ENCODE peak calls at places on chromosomes 1 and 21, in four cellular contexts. X is heart right ventricle, B is fibroblast of lung, C is suprapubic skin. M is an unnamed sample. For H3K4me1 and H3K27me3, the result is how much of the 10 kb centered on the place peaks cover.

GRCh38 chr1:114549137-114549536 is 32.3 kb downstream of the BCAS2 start:
- DNase-seq in X (no peak), B (peak), C (no peak), M (peak)

GRCh38 chr1:27891196-27891889 is 19.0 kb downstream of the THEMIS2 start:
- DNase-seq in X (peak), B (no peak), C (no peak), M (no peak)

GRCh38 chr1:44947060-44947773 is 39.2 kb downstream of the EIF2B3 start:
- DNase-seq in X (peak), B (peak), C (no peak), M (peak)

GRCh38 chr1:24393892-24394291 is 19.7 kb downstream of the STPG1 start:
- DNase-seq in X (no peak), B (peak), C (peak), M (no peak)

GRCh38 chr1:224505454-224506093 is 71.0 kb upstream of the WDR26 start:
- DNase-seq in X (no peak), B (no peak), C (no peak), M (no peak)

GRCh38 chr1:1411626-1412025 is 4.5 kb upstream of the MRPL20 start:
- DNase-seq in X (no peak), B (no peak), C (no peak), M (no peak)

GRCh38 chr1:212341090-212341489 is 55.9 kb downstream of the PPP2R5A start:
- DNase-seq in X (no peak), B (no peak), C (no peak), M (no peak)

GRCh38 chr21:33976082-33976979 is 60.7 kb upstream of the ATP5PO start:
- DNase-seq in X (peak), B (peak), C (no peak), M (peak)

GRCh38 chr1:90391116-90391515 is 326.0 kb downstream of the BARHL2 start:
- DNase-seq in X (no peak), B (peak), C (no peak), M (no peak)

GRCh38 chr1:207578796-207579435 is 66.0 kb upstream of the CR1L start:
- DNase-seq in X (no peak), B (no peak), C (no peak), M (no peak)

GRCh38 chr1:229753764-229754553 is 127.9 kb downstream of the URB2 start:
- DNase-seq in X (no peak), B (no peak), C (no peak), M (peak)

GRCh38 chr21:30600787-30601186 is at the start of gene KRTAP22-1:
- DNase-seq in X (no peak), B (no peak), C (no peak), M (no peak)

GRCh38 chr1:47591801-47592200 is 154.0 kb downstream of the FOXD2 start:
- DNase-seq in X (no peak), B (no peak), C (no peak), M (no peak)

GRCh38 chr1:41479000-41479807 is 5.3 kb downstream of the EDN2 start:
- DNase-seq in X (no peak), B (peak), C (no peak), M (no peak)

GRCh38 chr1:15557594-15557993 is 27.3 kb downstream of the AGMAT start:
- DNase-seq in X (no peak), B (no peak), C (no peak), M (no peak)

GRCh38 chr1:15956150-15956549 is 19.8 kb downstream of the ZBTB17 start:
- DNase-seq in X (no peak), B (peak), C (no peak), M (no peak)

GRCh38 chr1:206729050-206729449 is 41.5 kb upstream of the IL19 start:
- DNase-seq in X (no peak), B (no peak), C (no peak), M (no peak)

GRCh38 chr1:85230305-85230977 is 29.0 kb downstream of the C1orf52 start:
- DNase-seq in X (no peak), B (no peak), C (no peak), M (no peak)

GRCh38 chr1:17121881-17122280 is 2.6 kb upstream of the PADI2 start:
- DNase-seq in X (no peak), B (peak), C (no peak), M (peak)
- H3K4me1 ChIP-seq in X (under half), B (under half), C (under half), M (under half)

GRCh38 chr1:29944253-29944652 is 707.9 kb downstream of the PTPRU start:
- DNase-seq in X (no peak), B (no peak), C (no peak), M (no peak)
- H3K27me3 ChIP-seq in X (under half), B (under half), C (half or more), M (under half)

GRCh38 chr21:36813071-36813470 is 114.2 kb downstream of the SIM2 start:
- DNase-seq in X (no peak), B (no peak), C (no peak), M (peak)

GRCh38 chr21:36815284-36815683 is 116.4 kb downstream of the SIM2 start:
- DNase-seq in X (no peak), B (no peak), C (no peak), M (no peak)

GRCh38 chr21:36807421-36808004 is 108.6 kb downstream of the SIM2 start:
- DNase-seq in X (no peak), B (no peak), C (no peak), M (no peak)

GRCh38 chr21:36810443-36810842 is 111.5 kb downstream of the SIM2 start:
- DNase-seq in X (no peak), B (no peak), C (no peak), M (no peak)

DNA sequence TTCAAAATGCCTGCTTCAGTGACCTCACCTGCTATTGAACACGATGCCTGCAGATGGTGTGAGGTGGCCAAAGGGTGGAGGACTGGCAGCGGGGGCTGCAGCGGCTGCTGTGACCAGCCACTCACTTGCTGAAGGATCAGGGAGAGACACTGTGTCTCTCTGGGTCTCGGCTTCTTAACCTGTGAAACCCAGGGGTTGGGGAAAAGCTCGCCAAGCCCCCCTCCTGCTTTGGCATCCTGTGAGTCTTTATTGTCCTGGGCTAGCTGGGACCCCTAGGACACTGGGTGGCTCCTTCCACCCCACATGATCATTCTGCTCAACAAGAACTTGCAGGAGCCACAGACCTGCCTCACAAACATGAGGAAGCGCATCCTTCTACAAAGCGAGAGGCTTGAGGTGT is 112.8 kb downstream of the SIM2 start:
- DNase-seq in X (no peak), B (no peak), C (no peak), M (no peak)
- H3K4me1 ChIP-seq in X (under half), B (under half), C (under half), M (under half)

GRCh38 chr1:200899954-200900867 is 5.5 kb downstream of the INAVA start:
- DNase-seq in X (no peak), B (no peak), C (no peak), M (no peak)

GRCh38 chr1:200899451-200899915 is 4.8 kb downstream of the INAVA start:
- DNase-seq in X (no peak), B (no peak), C (no peak), M (no peak)

GRCh38 chr1:200900877-200901276 is 6.2 kb downstream of the INAVA start:
- DNase-seq in X (no peak), B (no peak), C (no peak), M (no peak)

GRCh38 chr1:200901796-200902444 is 7.2 kb downstream of the INAVA start:
- DNase-seq in X (no peak), B (no peak), C (no peak), M (peak)

DNA sequence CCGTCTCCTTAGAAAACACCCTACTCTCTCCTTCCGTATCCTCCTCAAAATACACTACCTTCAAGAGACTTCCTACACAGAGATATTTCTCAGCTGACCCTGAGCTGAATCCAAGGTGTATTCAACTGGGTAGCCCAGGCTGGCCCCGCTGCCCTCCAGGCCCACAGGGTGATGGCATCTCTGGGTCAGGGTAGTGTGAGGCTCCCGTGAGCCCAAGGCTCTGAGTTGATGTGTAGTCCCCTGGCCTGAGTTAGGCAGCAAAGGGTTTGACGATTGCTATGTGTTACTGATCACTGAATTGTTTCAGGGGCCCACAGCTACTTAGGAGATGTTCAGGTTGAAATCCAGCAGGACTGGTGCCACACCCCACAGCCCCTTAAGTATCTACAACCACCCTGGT is 6.7 kb downstream of the INAVA start:
- DNase-seq in X (no peak), B (no peak), C (no peak), M (no peak)
- H3K27me3 ChIP-seq in X (under half), B (under half), C (under half), M (under half)

GRCh38 chr1:234957330-234958065 is 171.1 kb downstream of the TOMM20 start:
- DNase-seq in X (no peak), B (peak), C (peak), M (no peak)
- H3K4me1 ChIP-seq in X (half or more), B (under half), C (under half), M (under half)

M was measured in cardiac muscle cell.